ENCODE peak calls at places on chromosomes 5 and 9, in four cellular contexts. O is A549; A is OCI-LY7; V is CD8-positive, alpha-beta T cell. I is an unnamed sample.

GRCh38 chr9:81132318-81132717 is 557.0 kb downstream of the TLE1 start:
- DNase-seq in O (no peak), V (no peak), A (no peak), I (no peak)

GRCh38 chr5:61332369-61332745 is 299 bp downstream of the ZSWIM6 start:
- DNase-seq in O (no peak), A (no peak), V (peak; percentile 25), I (peak; percentile 15)

GRCh38 chr9:127529671-127530070 is 78.4 kb downstream of the LRSAM1 start:
- DNase-seq in V (no peak), O (no peak), A (no peak), I (no peak)

GRCh38 chr9:87657190-87657589 is 68.7 kb upstream of the CTSL start:
- DNase-seq in O (peak; percentile 18), V (no peak), A (no peak), I (no peak)

GRCh38 chr5:84292000-84292642 is 92.6 kb downstream of the EDIL3 start:
- DNase-seq in V (no peak), A (no peak), O (no peak), I (no peak)

GRCh38 chr9:5908918-5909317 is 18.2 kb downstream of the MLANA start:
- DNase-seq in V (no peak), O (no peak), A (no peak), I (no peak)

GRCh38 chr5:128538249-128539037 is 398 bp upstream of the FBN2 start:
- DNase-seq in V (no peak), A (no peak), O (peak; percentile 88), I (no peak)

GRCh38 chr5:32339198-32339597 is 26.5 kb upstream of the MTMR12 start:
- DNase-seq in V (no peak), O (peak; percentile 59), A (peak; percentile 72), I (no peak)

GRCh38 chr9:87137718-87138117 is 190.4 kb upstream of the GAS1 start:
- DNase-seq in O (no peak), A (no peak), V (no peak), I (no peak)

GRCh38 chr5:50595199-50595598 is 71.2 kb upstream of the PARP8 start:
- DNase-seq in V (no peak), O (peak; percentile 6), A (no peak), I (no peak)

GRCh38 chr5:15233566-15233965 is 266.4 kb upstream of the FBXL7 start:
- DNase-seq in A (no peak), O (no peak), V (no peak), I (no peak)

GRCh38 chr5:31726952-31727351 is 88.0 kb downstream of the PDZD2 start:
- DNase-seq in V (no peak), A (no peak), O (no peak), I (peak; percentile 32)

GRCh38 chr9:109331353-109331752 is 10.5 kb upstream of the EPB41L4B start:
- DNase-seq in A (no peak), V (no peak), O (no peak), I (no peak)

GRCh38 chr5:14581891-14582796 is 552 bp downstream of the OTULINL start:
- DNase-seq in O (peak; percentile 73), A (peak; percentile 63), V (peak; percentile 78), I (peak; percentile 9)

GRCh38 chr5:39164529-39165402 is 54.6 kb downstream of the FYB1 start:
- DNase-seq in V (no peak), O (no peak), A (no peak), I (no peak)

GRCh38 chr5:108415726-108416125 is 33.8 kb upstream of the FBXL17 start:
- DNase-seq in A (no peak), O (no peak), V (no peak), I (no peak)

GRCh38 chr5:37054391-37054790 is 177.8 kb downstream of the NIPBL start:
- DNase-seq in V (no peak), A (no peak), O (no peak), I (no peak)

GRCh38 chr9:128943832-128944620 is 3.4 kb downstream of the DOLK start:
- DNase-seq in V (no peak), O (no peak), A (no peak), I (no peak)

GRCh38 chr9:97405551-97405950 is 6.3 kb upstream of the TDRD7 start:
- DNase-seq in O (no peak), A (no peak), V (no peak), I (no peak)

GRCh38 chr9:70411930-70412677 is 2.4 kb downstream of the KLF9 start:
- DNase-seq in O (no peak), V (peak; percentile 52), A (no peak), I (peak; percentile 72)

GRCh38 chr5:151703227-151703626 is 16.5 kb upstream of the SPARC start:
- DNase-seq in A (no peak), O (no peak), V (no peak), I (no peak)

GRCh38 chr5:135629666-135630065 is 50.9 kb upstream of the CXCL14 start:
- DNase-seq in O (no peak), V (no peak), A (no peak), I (no peak)

GRCh38 chr5:173629628-173630027 is 13.2 kb upstream of the BOD1 start:
- DNase-seq in A (peak; percentile 60), O (peak; percentile 34), V (no peak), I (no peak)

GRCh38 chr5:173626501-173626812 is 10.0 kb upstream of the BOD1 start:
- DNase-seq in A (no peak), V (no peak), O (no peak), I (no peak)

GRCh38 chr5:173627271-173627670 is 10.8 kb upstream of the BOD1 start:
- DNase-seq in A (no peak), O (no peak), V (no peak), I (no peak)

GRCh38 chr5:173628501-173628900 is 12.1 kb upstream of the BOD1 start:
- DNase-seq in A (no peak), V (no peak), O (no peak), I (no peak)

DNA sequence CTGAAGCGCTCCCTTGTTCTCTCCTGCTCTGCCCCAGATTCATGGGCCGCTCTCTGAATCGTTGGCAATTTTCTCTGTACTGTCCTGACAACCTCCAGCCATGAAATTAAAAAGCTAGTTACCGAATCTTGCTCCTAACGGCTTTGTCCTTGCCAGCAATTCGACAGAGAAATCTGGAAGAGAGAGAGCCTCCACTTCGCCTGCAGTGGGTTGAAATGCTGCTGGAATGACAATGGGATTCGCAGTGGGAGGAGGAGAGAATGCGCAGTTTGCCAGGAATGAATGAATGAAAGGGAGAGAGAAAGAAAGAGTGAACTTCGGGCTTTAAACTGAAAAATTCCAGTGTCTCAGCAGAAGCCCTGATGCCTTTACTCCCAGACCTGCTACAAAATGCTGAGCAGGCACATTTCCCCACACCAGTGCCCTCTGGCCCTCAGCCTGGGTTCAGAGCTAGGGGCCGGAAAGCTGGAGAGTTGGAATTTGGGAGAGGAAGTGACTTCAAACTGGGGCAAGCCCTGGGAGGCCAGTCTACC is 11.5 kb upstream of the BOD1 start:
- DNase-seq in O (no peak), V (no peak), A (no peak), I (no peak)
- H3K27ac ChIP-seq in O (no peak overlapping the region), V (no peak overlapping the region), A (no peak overlapping the region), I (peak overlapping the region; percentile 82)

GRCh38 chr5:35393901-35394300 is 163.6 kb upstream of the PRLR start:
- DNase-seq in O (no peak), A (no peak), V (no peak), I (no peak)
- H3K27ac ChIP-seq in O (no peak overlapping the region), A (no peak overlapping the region), V (no peak overlapping the region), I (no peak overlapping the region)

GRCh38 chr5:132369012-132369470 is 469 bp upstream of the SLC22A5 start:
- DNase-seq in O (no peak), V (no peak), A (no peak), I (no peak)

GRCh38 chr5:132372122-132372521 is 2.6 kb downstream of the SLC22A5 start:
- DNase-seq in V (no peak), O (no peak), A (no peak), I (no peak)

GRCh38 chr5:132371603-132371994 is 2.1 kb downstream of the SLC22A5 start:
- DNase-seq in A (no peak), O (no peak), V (no peak), I (no peak)

GRCh38 chr5:132370241-132370820 is 821 bp downstream of the SLC22A5 start:
- DNase-seq in O (no peak), V (no peak), A (no peak), I (no peak)

DNA sequence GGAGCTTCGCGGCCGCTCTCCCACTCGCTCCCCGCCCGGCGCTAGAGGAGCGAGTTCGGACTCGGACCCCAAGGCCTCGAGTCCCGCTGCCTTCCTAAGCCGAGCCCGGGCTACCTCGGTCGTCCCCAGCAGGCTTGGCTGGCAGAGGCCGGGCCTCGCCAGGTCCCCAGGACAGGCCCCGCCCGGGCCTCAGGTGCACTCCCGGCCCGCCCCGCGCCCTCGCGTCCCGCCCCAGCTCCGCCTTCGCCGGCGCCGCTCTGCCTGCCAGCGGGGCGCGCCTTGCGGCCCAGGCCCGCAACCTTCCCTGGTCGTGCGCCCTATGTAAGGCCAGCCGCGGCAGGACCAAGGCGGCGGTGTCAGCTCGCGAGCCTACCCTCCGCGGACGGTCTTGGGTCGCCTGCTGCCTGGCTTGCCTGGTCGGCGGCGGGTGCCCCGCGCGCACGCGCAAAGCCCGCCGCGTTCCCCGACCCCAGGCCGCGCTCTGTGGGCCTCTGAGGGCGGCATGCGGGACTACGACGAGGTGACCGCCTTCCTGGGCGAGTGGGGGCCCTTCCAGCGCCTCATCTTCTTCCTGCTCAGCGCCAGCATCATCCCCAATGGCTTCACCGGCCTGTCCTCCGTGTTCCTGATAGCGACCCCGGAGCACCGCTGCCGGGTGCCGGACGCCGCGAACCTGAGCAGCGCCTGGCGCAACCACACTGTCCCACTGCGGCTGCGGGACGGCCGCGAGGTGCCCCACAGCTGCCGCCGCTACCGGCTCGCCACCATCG is at the start of gene SLC22A5:
- DNase-seq in A (peak; percentile 28), V (peak; percentile 59), O (peak; percentile 84), I (peak; percentile 78)
- H3K27ac ChIP-seq in A (no peak within 1 kb of the TSS), V (peak within 1 kb of the TSS; percentile 77), O (peak within 1 kb of the TSS; percentile 92), I (peak within 1 kb of the TSS; percentile 65)

GRCh38 chr5:16981700-16982099 is 45.6 kb upstream of the MYO10 start:
- DNase-seq in A (no peak), V (no peak), O (no peak), I (no peak)
- H3K27ac ChIP-seq in A (no peak overlapping the region), V (no peak overlapping the region), O (no peak overlapping the region), I (no peak overlapping the region)